ENCODE peak calls at places on chromosomes 11 and 22, in four cellular contexts. L, H, G and S are unnamed samples. For H3K4me1, the result is how much of the 10 kb centered on the place peaks cover.

GRCh38 chr11:69862797-69863543 is 43.8 kb upstream of the FGF3 start:
- DNase-seq in L (no peak), H (no peak), G (no peak), S (no peak)

GRCh38 chr22:28911777-28912669 is 28.7 kb downstream of the ZNRF3 start:
- DNase-seq in L (no peak), H (no peak), G (no peak), S (no peak)

GRCh38 chr11:88454881-88455280 is 117.3 kb upstream of the CTSC start:
- DNase-seq in L (no peak), H (no peak), G (peak), S (no peak)

GRCh38 chr11:118437736-118438125 is 1.4 kb downstream of the KMT2A start:
- DNase-seq in L (peak), H (no peak), G (peak), S (peak)

GRCh38 chr11:96221244-96222070 is 121.5 kb downstream of the MAML2 start:
- DNase-seq in L (no peak), H (no peak), G (no peak), S (no peak)

GRCh38 chr22:23700706-23701105 is 9.9 kb downstream of the RGL4 start:
- DNase-seq in L (no peak), H (no peak), G (no peak), S (no peak)

GRCh38 chr22:30855677-30856518 is 112.7 kb downstream of the MORC2 start:
- DNase-seq in L (no peak), H (no peak), G (no peak), S (no peak)

GRCh38 chr11:122186439-122187080 is 70.5 kb upstream of the BLID start:
- DNase-seq in L (no peak), H (no peak), G (no peak), S (no peak)

GRCh38 chr22:37242395-37242918 is 1.6 kb downstream of the RAC2 start:
- DNase-seq in L (peak), H (peak), G (peak), S (peak)

GRCh38 chr11:65386307-65387081 is at the start of gene FRMD8:
- DNase-seq in L (peak), H (peak), G (peak), S (peak)

GRCh38 chr11:64796047-64796756 is 6.8 kb downstream of the MAP4K2 start:
- DNase-seq in L (no peak), H (no peak), G (no peak), S (no peak)

GRCh38 chr11:100671471-100671870 is 15.6 kb upstream of the ARHGAP42 start:
- DNase-seq in L (no peak), H (no peak), G (no peak), S (no peak)

GRCh38 chr22:37187552-37187890 is 526 bp downstream of the C1QTNF6 start:
- DNase-seq in L (no peak), H (no peak), G (no peak), S (peak)

GRCh38 chr22:45602824-45603301 is 68.8 kb upstream of the ATXN10 start:
- DNase-seq in L (no peak), H (no peak), G (peak), S (peak)

GRCh38 chr11:129308241-129308865 is 67.3 kb upstream of the BARX2 start:
- DNase-seq in L (no peak), H (no peak), G (no peak), S (no peak)

GRCh38 chr11:9206496-9206895 is 58.7 kb downstream of the DENND5A start:
- DNase-seq in L (no peak), H (no peak), G (no peak), S (no peak)

GRCh38 chr22:27775087-27775697 is 26.4 kb downstream of the MN1 start:
- DNase-seq in L (no peak), H (no peak), G (no peak), S (no peak)

GRCh38 chr11:114607753-114608459 is 12.3 kb upstream of the NXPE4 start:
- DNase-seq in L (no peak), H (no peak), G (no peak), S (no peak)

GRCh38 chr22:46748206-46748947 is 10.3 kb upstream of the CERK start:
- DNase-seq in L (no peak), H (no peak), G (no peak), S (no peak)

GRCh38 chr11:64675417-64676252 is 47.4 kb downstream of the NRXN2 start:
- DNase-seq in L (no peak), H (no peak), G (no peak), S (peak)

GRCh38 chr11:1487851-1488574 is 1.4 kb upstream of the MOB2 start:
- DNase-seq in L (no peak), H (no peak), G (no peak), S (no peak)

GRCh38 chr11:16012125-16012751 is 344.1 kb downstream of the SOX6 start:
- DNase-seq in L (no peak), H (no peak), G (peak), S (no peak)

GRCh38 chr22:49712195-49712791 is 115.4 kb downstream of the BRD1 start:
- DNase-seq in L (no peak), H (no peak), G (peak), S (no peak)

GRCh38 chr22:35900483-35901168 is 128.0 kb downstream of the RBFOX2 start:
- DNase-seq in L (no peak), H (no peak), G (no peak), S (no peak)

GRCh38 chr22:19431641-19432091 is at the start of gene HIRA:
- DNase-seq in L (peak), H (peak), G (peak), S (peak)

GRCh38 chr11:955154-956049 is 29.7 kb downstream of the AP2A2 start:
- DNase-seq in L (peak), H (no peak), G (no peak), S (no peak)

GRCh38 chr11:70255717-70256116 is 14.8 kb upstream of the PPFIA1 start:
- DNase-seq in L (no peak), H (no peak), G (no peak), S (no peak)

GRCh38 chr11:118088531-118088930 is 1.8 kb upstream of the SMIM35 start:
- DNase-seq in L (no peak), H (no peak), G (no peak), S (no peak)

GRCh38 chr22:39007177-39007576 is 6.9 kb upstream of the APOBEC3C start:
- DNase-seq in L (peak), H (no peak), G (no peak), S (no peak)

GRCh38 chr11:78351979-78352731 is 65.5 kb downstream of the GAB2 start:
- DNase-seq in L (no peak), H (no peak), G (peak), S (peak)

GRCh38 chr11:87453531-87454089 is 415.9 kb downstream of the TMEM135 start:
- DNase-seq in L (no peak), H (no peak), G (no peak), S (no peak)

DNA sequence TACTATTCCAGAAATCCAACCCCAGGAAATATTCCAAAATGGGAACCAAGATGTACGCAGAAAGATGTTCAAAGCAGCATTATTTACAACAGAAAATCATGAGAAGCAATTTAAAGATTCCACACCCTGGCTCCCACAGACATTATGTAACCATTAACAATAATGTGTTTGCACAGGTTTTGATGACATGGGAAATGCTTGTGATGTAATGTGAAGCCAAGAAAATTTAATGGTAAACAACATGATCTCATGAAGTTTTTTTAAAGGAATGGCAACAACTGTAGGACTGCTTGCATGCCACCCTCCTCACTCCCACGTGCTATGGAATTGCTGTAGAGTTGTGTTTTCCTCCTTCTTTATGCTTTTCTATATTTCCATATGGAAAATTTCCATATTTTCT is 20.7 kb downstream of the LRFN4 start:
- DNase-seq in L (no peak), H (no peak), G (no peak), S (no peak)
- H3K4me1 ChIP-seq in L (under half), H (under half), G (under half), S (under half)

DNA sequence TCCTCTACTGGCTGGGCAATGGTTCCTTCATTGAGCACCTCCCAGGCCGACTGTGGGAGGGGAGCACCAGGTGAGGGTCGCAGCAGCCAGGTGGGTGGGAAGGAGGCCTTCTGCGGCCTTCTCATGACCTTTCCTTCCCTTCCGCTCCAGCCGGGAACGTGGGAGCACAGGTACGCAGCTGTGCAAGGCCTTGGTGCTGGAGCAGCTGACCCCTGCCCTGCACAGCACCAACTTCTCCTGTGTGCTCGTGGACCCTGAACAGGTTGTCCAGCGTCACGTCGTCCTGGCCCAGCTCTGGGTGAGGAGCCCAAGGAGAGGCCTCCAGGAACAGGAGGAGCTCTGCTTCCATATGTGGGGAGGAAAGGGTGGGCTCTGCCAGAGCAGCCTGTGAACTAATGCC is 2.5 kb downstream of the IL18BP start:
- DNase-seq in L (no peak), H (no peak), G (no peak), S (no peak)
- H3K4me3 ChIP-seq in L (no peak), H (no peak), G (no peak), S (no peak)

GRCh38 chr22:24848559-24849168 is 42.7 kb downstream of the SGSM1 start:
- DNase-seq in L (no peak), H (no peak), G (no peak), S (no peak)
- H3K4me1 ChIP-seq in L (under half), H (under half), G (under half), S (under half)

DNA sequence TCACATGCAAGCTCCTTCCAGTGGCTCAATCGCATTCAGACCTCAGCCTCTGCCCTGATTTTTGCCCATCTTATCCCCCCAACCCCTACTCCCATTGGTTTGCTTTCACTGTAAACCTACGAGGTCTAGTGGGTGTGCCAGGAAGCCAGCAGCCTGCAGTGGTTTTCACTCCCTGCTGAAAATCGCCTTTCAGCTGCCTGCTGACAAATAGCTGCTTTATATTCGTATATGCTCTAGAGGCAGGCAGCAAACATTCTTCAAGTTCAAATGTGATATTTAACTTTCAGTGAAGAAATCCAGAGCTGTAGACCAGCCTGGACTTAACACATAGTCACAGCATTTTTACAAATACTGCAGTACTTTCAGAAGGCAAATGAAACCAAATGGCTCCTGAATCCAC is 92.8 kb upstream of the APOA1 start:
- DNase-seq in L (no peak), H (peak), G (no peak), S (no peak)
- H3K4me3 ChIP-seq in L (no peak), H (peak), G (no peak), S (no peak)

GRCh38 chr22:26485991-26486390 is 2.3 kb downstream of the SRRD start:
- DNase-seq in L (no peak), H (no peak), G (no peak), S (no peak)

GRCh38 chr22:26483439-26484359 is at the start of the genes HPS4 and SRRD:
- DNase-seq in L (peak), H (peak), G (peak), S (peak)

GRCh38 chr22:26485013-26485412 is 1.3 kb downstream of the SRRD start:
- DNase-seq in L (no peak), H (no peak), G (no peak), S (no peak)

GRCh38 chr22:26483043-26483438 is 542 bp downstream of the HPS4 start:
- DNase-seq in L (no peak), H (no peak), G (no peak), S (no peak)

DNA sequence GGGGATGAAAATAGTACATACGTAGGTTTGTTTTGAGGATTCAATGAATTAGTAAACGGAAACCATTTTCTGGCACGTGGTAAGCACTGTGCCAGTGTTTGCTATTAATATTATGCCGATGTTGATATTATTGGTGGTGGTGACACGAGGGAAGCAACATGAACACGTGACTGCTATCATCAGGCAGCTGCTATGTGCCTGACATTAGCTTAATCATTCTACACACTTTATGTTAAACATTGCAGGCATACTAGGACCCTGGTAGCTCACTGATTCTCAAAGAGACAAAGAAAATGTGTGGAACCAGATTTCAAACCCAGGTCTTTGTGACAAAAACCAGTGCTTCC is 656 bp downstream of the SRRD start:
- DNase-seq in L (no peak), H (no peak), G (peak), S (no peak)
- H3K4me1 ChIP-seq in L (under half), H (under half), G (under half), S (under half)

GRCh38 chr11:126282742-126283591 is at the start of gene TIRAP:
- DNase-seq in L (peak), H (peak), G (peak), S (peak)

GRCh38 chr11:126284829-126285228 is 1.9 kb downstream of the TIRAP start:
- DNase-seq in L (peak), H (peak), G (peak), S (peak)

GRCh38 chr11:126290887-126291286 is 8.0 kb downstream of the TIRAP start:
- DNase-seq in L (no peak), H (no peak), G (no peak), S (peak)

GRCh38 chr11:126293726-126294125 is 10.1 kb upstream of the DCPS start:
- DNase-seq in L (no peak), H (no peak), G (no peak), S (no peak)

DNA sequence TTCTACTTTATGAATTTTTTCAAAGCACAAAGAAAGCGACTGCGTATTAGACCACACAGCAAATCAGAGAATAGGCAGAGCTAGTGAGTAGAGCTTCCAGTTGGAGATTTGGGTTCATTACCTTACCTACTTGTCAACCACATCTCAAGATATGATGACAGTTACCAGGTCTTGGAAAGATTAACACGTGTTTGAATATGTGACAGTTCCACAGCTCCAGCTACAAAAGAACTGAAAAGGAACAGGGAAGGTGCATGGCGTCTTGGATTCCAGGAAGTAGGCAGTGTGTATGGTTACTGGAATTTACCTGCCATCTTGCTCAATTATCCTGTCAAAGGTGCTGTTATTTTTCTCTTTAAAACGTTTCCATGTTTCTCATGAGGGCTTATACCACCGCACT is 5.3 kb downstream of the TIRAP start:
- DNase-seq in L (no peak), H (no peak), G (no peak), S (no peak)
- H3K4me3 ChIP-seq in L (no peak), H (no peak), G (no peak), S (no peak)

GRCh38 chr22:32336185-32336603 is 21.5 kb upstream of the RFPL3 start:
- DNase-seq in L (no peak), H (no peak), G (no peak), S (no peak)
- H3K4me1 ChIP-seq in L (under half), H (under half), G (under half), S (under half)

GRCh38 chr11:131909426-131910200 is 539.2 kb downstream of the NTM start:
- DNase-seq in L (no peak), H (no peak), G (no peak), S (no peak)
- H3K4me3 ChIP-seq in L (no peak), H (no peak), G (no peak), S (no peak)

GRCh38 chr11:20066013-20066782 is 94.1 kb downstream of the DBX1 start:
- DNase-seq in L (no peak), H (no peak), G (no peak), S (no peak)
- H3K4me1 ChIP-seq in L (under half), H (under half), G (under half), S (under half)